ENCODE peak calls at places on chromosomes 6 and 20, in eight cellular contexts. One of them, this sample, is unnamed.

GRCh38 chr20:22385602-22386299 is 198.6 kb downstream of the FOXA2 start:
- DNase-seq in GM06990: no peak
- DNase-seq in mammary epithelial cell: peak
- DNase-seq in nephron progenitor cell: no peak
- DNase-seq in astrocyte of the spinal cord: no peak
- DNase-seq in choroid plexus epithelial cell: peak
- DNase-seq in psoas muscle: no peak
- DNase-seq in tibial nerve: no peak
- DNase-seq in this sample: no peak

GRCh38 chr6:157468574-157468973 is 87.6 kb downstream of the ZDHHC14 start:
- DNase-seq in psoas muscle: no peak
- DNase-seq in tibial nerve: no peak
- DNase-seq in mammary epithelial cell: no peak
- DNase-seq in astrocyte of the spinal cord: no peak
- DNase-seq in choroid plexus epithelial cell: no peak
- DNase-seq in GM06990: no peak
- DNase-seq in nephron progenitor cell: no peak
- DNase-seq in this sample: no peak

GRCh38 chr20:33908351-33908750 is 85.4 kb upstream of the RALY start:
- DNase-seq in astrocyte of the spinal cord: no peak
- DNase-seq in psoas muscle: no peak
- DNase-seq in choroid plexus epithelial cell: no peak
- DNase-seq in tibial nerve: no peak
- DNase-seq in nephron progenitor cell: no peak
- DNase-seq in GM06990: no peak
- DNase-seq in mammary epithelial cell: no peak
- DNase-seq in this sample: no peak

GRCh38 chr6:166707045-166707444 is 80.0 kb upstream of the RPS6KA2 start:
- DNase-seq in psoas muscle: peak
- DNase-seq in choroid plexus epithelial cell: peak
- DNase-seq in tibial nerve: no peak
- DNase-seq in mammary epithelial cell: no peak
- DNase-seq in GM06990: no peak
- DNase-seq in nephron progenitor cell: peak
- DNase-seq in astrocyte of the spinal cord: peak
- DNase-seq in this sample: peak

GRCh38 chr20:15236812-15237211 is 899.4 kb upstream of the FLRT3 start:
- DNase-seq in astrocyte of the spinal cord: peak
- DNase-seq in mammary epithelial cell: peak
- DNase-seq in choroid plexus epithelial cell: peak
- DNase-seq in GM06990: peak
- DNase-seq in tibial nerve: no peak
- DNase-seq in nephron progenitor cell: peak
- DNase-seq in psoas muscle: no peak
- DNase-seq in this sample: peak

GRCh38 chr20:32218156-32218900 is 10.6 kb downstream of the POFUT1 start:
- DNase-seq in astrocyte of the spinal cord: no peak
- DNase-seq in psoas muscle: no peak
- DNase-seq in GM06990: no peak
- DNase-seq in nephron progenitor cell: no peak
- DNase-seq in choroid plexus epithelial cell: no peak
- DNase-seq in mammary epithelial cell: no peak
- DNase-seq in tibial nerve: no peak
- DNase-seq in this sample: no peak

GRCh38 chr6:136526196-136526930 is 23.9 kb downstream of the MAP7 start:
- DNase-seq in GM06990: no peak
- DNase-seq in mammary epithelial cell: peak
- DNase-seq in nephron progenitor cell: peak
- DNase-seq in tibial nerve: no peak
- DNase-seq in astrocyte of the spinal cord: peak
- DNase-seq in choroid plexus epithelial cell: peak
- DNase-seq in psoas muscle: peak
- DNase-seq in this sample: peak

GRCh38 chr6:73640179-73640750 is 13.5 kb downstream of the SLC17A5 start:
- DNase-seq in tibial nerve: no peak
- DNase-seq in GM06990: no peak
- DNase-seq in choroid plexus epithelial cell: no peak
- DNase-seq in psoas muscle: no peak
- DNase-seq in nephron progenitor cell: no peak
- DNase-seq in astrocyte of the spinal cord: no peak
- DNase-seq in mammary epithelial cell: peak
- DNase-seq in this sample: no peak

GRCh38 chr6:30955367-30956042 is 14.7 kb downstream of the MUCL3 start:
- DNase-seq in GM06990: peak
- DNase-seq in tibial nerve: no peak
- DNase-seq in psoas muscle: peak
- DNase-seq in astrocyte of the spinal cord: peak
- DNase-seq in mammary epithelial cell: no peak
- DNase-seq in choroid plexus epithelial cell: peak
- DNase-seq in nephron progenitor cell: peak
- DNase-seq in this sample: peak

GRCh38 chr6:18551228-18551627 is 164.1 kb downstream of the RNF144B start:
- DNase-seq in psoas muscle: no peak
- DNase-seq in GM06990: no peak
- DNase-seq in nephron progenitor cell: no peak
- DNase-seq in mammary epithelial cell: peak
- DNase-seq in astrocyte of the spinal cord: peak
- DNase-seq in tibial nerve: no peak
- DNase-seq in choroid plexus epithelial cell: peak
- DNase-seq in this sample: no peak

GRCh38 chr6:9200712-9201111 is 765.4 kb upstream of the SLC35B3 start:
- DNase-seq in choroid plexus epithelial cell: no peak
- DNase-seq in nephron progenitor cell: no peak
- DNase-seq in psoas muscle: no peak
- DNase-seq in tibial nerve: no peak
- DNase-seq in GM06990: no peak
- DNase-seq in mammary epithelial cell: no peak
- DNase-seq in astrocyte of the spinal cord: no peak
- DNase-seq in this sample: no peak

GRCh38 chr20:56316483-56316882 is 42.3 kb upstream of the FAM210B start:
- DNase-seq in choroid plexus epithelial cell: no peak
- DNase-seq in tibial nerve: no peak
- DNase-seq in nephron progenitor cell: no peak
- DNase-seq in mammary epithelial cell: no peak
- DNase-seq in astrocyte of the spinal cord: no peak
- DNase-seq in GM06990: no peak
- DNase-seq in psoas muscle: no peak
- DNase-seq in this sample: no peak

GRCh38 chr6:167576798-167577528 is 249.7 kb upstream of the AFDN start:
- DNase-seq in psoas muscle: no peak
- DNase-seq in nephron progenitor cell: no peak
- DNase-seq in choroid plexus epithelial cell: no peak
- DNase-seq in GM06990: no peak
- DNase-seq in mammary epithelial cell: no peak
- DNase-seq in astrocyte of the spinal cord: no peak
- DNase-seq in tibial nerve: no peak
- DNase-seq in this sample: no peak

GRCh38 chr6:11575408-11576033 is 38.0 kb downstream of the TMEM170B start:
- DNase-seq in GM06990: peak
- DNase-seq in nephron progenitor cell: peak
- DNase-seq in choroid plexus epithelial cell: peak
- DNase-seq in astrocyte of the spinal cord: peak
- DNase-seq in tibial nerve: no peak
- DNase-seq in mammary epithelial cell: peak
- DNase-seq in psoas muscle: no peak
- DNase-seq in this sample: peak

DNA sequence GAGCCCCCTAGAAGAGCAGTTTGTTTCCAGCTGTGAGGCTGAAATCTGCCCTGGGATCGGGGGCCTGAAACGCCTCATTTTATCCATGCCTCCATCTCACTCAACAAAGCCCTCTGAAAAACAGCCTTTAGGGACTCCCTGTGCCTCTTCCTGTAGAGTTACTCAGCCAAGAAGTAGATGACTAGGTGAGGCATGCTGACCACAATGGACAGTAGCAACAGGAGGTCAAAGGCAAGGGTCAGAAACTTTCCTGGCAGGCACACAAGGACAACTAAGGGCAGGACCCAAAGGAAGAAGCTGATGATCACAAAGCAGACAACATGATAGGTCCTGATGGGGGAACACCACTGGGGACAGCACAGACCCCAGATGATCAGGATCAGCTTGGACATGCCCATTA is 12.8 kb downstream of the MAS1L start:
- DNase-seq in mammary epithelial cell: peak
- DNase-seq in nephron progenitor cell: no peak
- DNase-seq in GM06990: no peak
- DNase-seq in tibial nerve: no peak
- DNase-seq in choroid plexus epithelial cell: no peak
- DNase-seq in psoas muscle: no peak
- DNase-seq in astrocyte of the spinal cord: no peak
- DNase-seq in this sample: no peak
- TF ChIP-seq CTCF in mammary epithelial cell: no peak
- TF ChIP-seq CTCF in nephron progenitor cell: no peak
- TF ChIP-seq CTCF in GM06990: no peak
- TF ChIP-seq CTCF in tibial nerve: no peak
- TF ChIP-seq CTCF in choroid plexus epithelial cell: no peak
- TF ChIP-seq CTCF in psoas muscle: no peak
- TF ChIP-seq CTCF in astrocyte of the spinal cord: no peak
- TF ChIP-seq CTCF in this sample: no peak

GRCh38 chr20:46698788-46699187 is 9.5 kb upstream of the TP53RK start:
- DNase-seq in nephron progenitor cell: no peak
- DNase-seq in mammary epithelial cell: no peak
- DNase-seq in tibial nerve: no peak
- DNase-seq in psoas muscle: no peak
- DNase-seq in GM06990: no peak
- DNase-seq in astrocyte of the spinal cord: no peak
- DNase-seq in choroid plexus epithelial cell: peak
- DNase-seq in this sample: no peak

GRCh38 chr20:46701556-46701955 is 7.9 kb upstream of the SLC2A10 start:
- DNase-seq in astrocyte of the spinal cord: no peak
- DNase-seq in tibial nerve: no peak
- DNase-seq in choroid plexus epithelial cell: no peak
- DNase-seq in mammary epithelial cell: no peak
- DNase-seq in GM06990: no peak
- DNase-seq in nephron progenitor cell: no peak
- DNase-seq in psoas muscle: no peak
- DNase-seq in this sample: no peak

GRCh38 chr20:46701057-46701456 is 8.4 kb upstream of the SLC2A10 start:
- DNase-seq in choroid plexus epithelial cell: no peak
- DNase-seq in GM06990: no peak
- DNase-seq in psoas muscle: no peak
- DNase-seq in tibial nerve: no peak
- DNase-seq in nephron progenitor cell: no peak
- DNase-seq in astrocyte of the spinal cord: no peak
- DNase-seq in mammary epithelial cell: no peak
- DNase-seq in this sample: no peak

GRCh38 chr20:46700481-46700880 is 9.0 kb upstream of the SLC2A10 start:
- DNase-seq in choroid plexus epithelial cell: no peak
- DNase-seq in GM06990: no peak
- DNase-seq in nephron progenitor cell: no peak
- DNase-seq in tibial nerve: no peak
- DNase-seq in mammary epithelial cell: no peak
- DNase-seq in psoas muscle: no peak
- DNase-seq in astrocyte of the spinal cord: no peak
- DNase-seq in this sample: no peak

DNA sequence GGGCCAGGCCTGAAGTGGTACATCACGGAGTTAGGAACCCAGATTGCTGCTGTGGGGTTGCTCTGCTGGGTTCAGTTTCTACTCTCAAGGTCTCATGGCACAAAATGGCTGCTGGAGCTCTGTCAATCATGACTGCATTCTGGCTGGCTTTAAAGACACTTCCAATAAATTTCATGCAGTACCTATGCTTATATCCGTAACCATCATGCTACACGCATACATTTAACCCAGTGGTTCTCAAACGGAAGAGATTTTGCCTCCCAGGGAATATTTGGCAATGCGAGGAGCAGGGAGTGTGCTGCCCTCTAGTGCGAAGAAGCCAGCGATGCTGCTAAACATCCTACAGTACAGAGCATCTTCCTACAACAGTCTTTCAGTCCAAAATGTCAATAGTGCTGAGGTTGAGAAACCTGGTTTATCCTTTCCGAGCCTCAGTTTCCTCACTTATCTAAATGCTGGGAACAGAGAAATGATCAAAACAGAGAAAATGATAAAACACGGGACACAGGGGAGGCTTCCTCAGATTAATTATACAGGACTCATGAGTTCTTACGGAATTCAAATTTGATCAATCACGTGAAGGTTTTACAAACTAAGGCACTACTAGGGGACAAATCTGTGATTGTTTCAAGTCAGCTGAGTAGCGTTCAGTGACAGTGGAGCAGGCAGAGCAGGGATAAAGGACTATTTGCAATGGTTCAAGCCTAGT is 9.6 kb upstream of the SLC2A10 start:
- DNase-seq in tibial nerve: no peak
- DNase-seq in nephron progenitor cell: no peak
- DNase-seq in GM06990: no peak
- DNase-seq in mammary epithelial cell: peak
- DNase-seq in choroid plexus epithelial cell: peak
- DNase-seq in psoas muscle: no peak
- DNase-seq in astrocyte of the spinal cord: no peak
- DNase-seq in this sample: no peak
- TF ChIP-seq CTCF in tibial nerve: no peak
- TF ChIP-seq CTCF in nephron progenitor cell: peak
- TF ChIP-seq CTCF in GM06990: peak
- TF ChIP-seq CTCF in mammary epithelial cell: peak
- TF ChIP-seq CTCF in choroid plexus epithelial cell: peak
- TF ChIP-seq CTCF in psoas muscle: no peak
- TF ChIP-seq CTCF in astrocyte of the spinal cord: peak
- TF ChIP-seq CTCF in this sample: peak

GRCh38 chr6:116111552-116112528 is 11.2 kb downstream of the NT5DC1 start:
- DNase-seq in mammary epithelial cell: peak
- DNase-seq in psoas muscle: no peak
- DNase-seq in tibial nerve: no peak
- DNase-seq in choroid plexus epithelial cell: peak
- DNase-seq in GM06990: no peak
- DNase-seq in nephron progenitor cell: peak
- DNase-seq in astrocyte of the spinal cord: peak
- DNase-seq in this sample: no peak

GRCh38 chr6:116118608-116119007 is 7.3 kb downstream of the COL10A1 start:
- DNase-seq in mammary epithelial cell: peak
- DNase-seq in nephron progenitor cell: no peak
- DNase-seq in astrocyte of the spinal cord: peak
- DNase-seq in GM06990: no peak
- DNase-seq in psoas muscle: no peak
- DNase-seq in tibial nerve: no peak
- DNase-seq in choroid plexus epithelial cell: peak
- DNase-seq in this sample: no peak

GRCh38 chr6:116113386-116113785 is 12.5 kb downstream of the COL10A1 start:
- DNase-seq in GM06990: no peak
- DNase-seq in mammary epithelial cell: no peak
- DNase-seq in tibial nerve: no peak
- DNase-seq in astrocyte of the spinal cord: no peak
- DNase-seq in nephron progenitor cell: no peak
- DNase-seq in choroid plexus epithelial cell: no peak
- DNase-seq in psoas muscle: no peak
- DNase-seq in this sample: no peak

GRCh38 chr6:116120430-116120829 is 5.5 kb downstream of the COL10A1 start:
- DNase-seq in choroid plexus epithelial cell: no peak
- DNase-seq in astrocyte of the spinal cord: no peak
- DNase-seq in tibial nerve: no peak
- DNase-seq in GM06990: no peak
- DNase-seq in psoas muscle: no peak
- DNase-seq in mammary epithelial cell: no peak
- DNase-seq in nephron progenitor cell: no peak
- DNase-seq in this sample: no peak

GRCh38 chr6:116115781-116116180 is 10.2 kb downstream of the COL10A1 start:
- DNase-seq in tibial nerve: no peak
- DNase-seq in GM06990: no peak
- DNase-seq in astrocyte of the spinal cord: peak
- DNase-seq in nephron progenitor cell: no peak
- DNase-seq in mammary epithelial cell: no peak
- DNase-seq in choroid plexus epithelial cell: peak
- DNase-seq in psoas muscle: no peak
- DNase-seq in this sample: no peak
- TF ChIP-seq CTCF in tibial nerve: peak
- TF ChIP-seq CTCF in GM06990: peak
- TF ChIP-seq CTCF in astrocyte of the spinal cord: peak
- TF ChIP-seq CTCF in nephron progenitor cell: peak
- TF ChIP-seq CTCF in mammary epithelial cell: peak
- TF ChIP-seq CTCF in choroid plexus epithelial cell: peak
- TF ChIP-seq CTCF in psoas muscle: no peak
- TF ChIP-seq CTCF in this sample: no peak

GRCh38 chr20:12358006-12358654 is 440.4 kb downstream of the BTBD3 start:
- DNase-seq in GM06990: no peak
- DNase-seq in nephron progenitor cell: no peak
- DNase-seq in mammary epithelial cell: peak
- DNase-seq in psoas muscle: no peak
- DNase-seq in tibial nerve: no peak
- DNase-seq in choroid plexus epithelial cell: peak
- DNase-seq in astrocyte of the spinal cord: no peak
- DNase-seq in this sample: no peak
- TF ChIP-seq CTCF in GM06990: no peak
- TF ChIP-seq CTCF in nephron progenitor cell: peak
- TF ChIP-seq CTCF in mammary epithelial cell: peak
- TF ChIP-seq CTCF in psoas muscle: no peak
- TF ChIP-seq CTCF in tibial nerve: no peak
- TF ChIP-seq CTCF in choroid plexus epithelial cell: peak
- TF ChIP-seq CTCF in astrocyte of the spinal cord: no peak
- TF ChIP-seq CTCF in this sample: no peak